ENCODE peak calls at places on chromosomes 6 and 20, in six cellular contexts. W, M, K, B, C and A are unnamed samples.

GRCh38 chr20:59818911-59819310 is 114.5 kb downstream of the SYCP2 start:
- DNase-seq in W (no peak), K (no peak), C (no peak), M (peak; percentile 46), B (no peak), A (peak; percentile 44)

GRCh38 chr6:142322504-142323198 is 20.8 kb downstream of the ADGRG6 start:
- DNase-seq in W (no peak), M (no peak), K (no peak), B (no peak), C (no peak), A (no peak)

GRCh38 chr6:43962458-43962857 is 164.8 kb downstream of the MRPL14 start:
- DNase-seq in M (no peak), B (no peak), C (no peak), W (no peak), K (no peak), A (peak; percentile 15)

GRCh38 chr20:7691647-7692046 is 248.6 kb downstream of the HAO1 start:
- DNase-seq in W (no peak), K (no peak), B (no peak), M (no peak), C (no peak), A (no peak)

GRCh38 chr6:122704086-122704485 is 75.4 kb upstream of the FABP7 start:
- DNase-seq in B (no peak), M (no peak), K (no peak), C (no peak), W (no peak), A (no peak)

GRCh38 chr6:53628354-53629119 is 37.0 kb downstream of the KLHL31 start:
- DNase-seq in C (no peak), K (no peak), W (no peak), B (no peak), M (no peak), A (no peak)

GRCh38 chr6:154931741-154932424 is 63.2 kb upstream of the TIAM2 start:
- DNase-seq in K (no peak), M (no peak), B (no peak), C (peak; percentile 71), W (no peak), A (no peak)

GRCh38 chr6:155455766-155456165 is at the start of gene NOX3:
- DNase-seq in M (no peak), B (no peak), C (peak; percentile 18), W (no peak), K (no peak), A (no peak)

GRCh38 chr6:134816780-134817179 is 133.1 kb downstream of the ALDH8A1 start:
- DNase-seq in B (no peak), W (no peak), C (no peak), K (no peak), M (no peak), A (no peak)

GRCh38 chr6:7535498-7535897 is 6.0 kb upstream of the DSP start:
- DNase-seq in K (no peak), M (no peak), C (no peak), B (no peak), W (no peak), A (no peak)

GRCh38 chr6:4564746-4565145 is 211.5 kb upstream of the CDYL start:
- DNase-seq in M (no peak), K (no peak), W (no peak), B (no peak), C (no peak), A (no peak)

GRCh38 chr6:15608406-15608805 is 54.4 kb downstream of the DTNBP1 start:
- DNase-seq in M (no peak), B (no peak), K (no peak), C (no peak), W (no peak), A (no peak)

GRCh38 chr6:5752282-5752681 is 254.4 kb downstream of the NRN1 start:
- DNase-seq in W (no peak), B (no peak), M (no peak), C (peak; percentile 76), K (no peak), A (no peak)

GRCh38 chr6:18115356-18115755 is 7.1 kb downstream of the NHLRC1 start:
- DNase-seq in W (peak; percentile 5), M (no peak), K (no peak), B (no peak), C (no peak), A (no peak)

GRCh38 chr20:52744441-52744840 is 227.7 kb upstream of the TSHZ2 start:
- DNase-seq in M (no peak), C (no peak), B (no peak), K (no peak), W (no peak), A (no peak)

GRCh38 chr20:1203630-1204029 is 376 bp downstream of the C20orf202 start:
- DNase-seq in K (no peak), W (no peak), M (no peak), B (no peak), C (no peak), A (no peak)

GRCh38 chr20:1204547-1204946 is 1.3 kb downstream of the C20orf202 start:
- DNase-seq in M (no peak), C (no peak), B (no peak), W (no peak), K (no peak), A (no peak)

GRCh38 chr20:1204061-1204460 is 807 bp downstream of the C20orf202 start:
- DNase-seq in M (no peak), K (no peak), W (no peak), B (no peak), C (no peak), A (peak; percentile 21)

GRCh38 chr20:1205802-1206201 is 2.5 kb downstream of the C20orf202 start:
- DNase-seq in K (no peak), C (no peak), B (no peak), W (no peak), M (no peak), A (no peak)

DNA sequence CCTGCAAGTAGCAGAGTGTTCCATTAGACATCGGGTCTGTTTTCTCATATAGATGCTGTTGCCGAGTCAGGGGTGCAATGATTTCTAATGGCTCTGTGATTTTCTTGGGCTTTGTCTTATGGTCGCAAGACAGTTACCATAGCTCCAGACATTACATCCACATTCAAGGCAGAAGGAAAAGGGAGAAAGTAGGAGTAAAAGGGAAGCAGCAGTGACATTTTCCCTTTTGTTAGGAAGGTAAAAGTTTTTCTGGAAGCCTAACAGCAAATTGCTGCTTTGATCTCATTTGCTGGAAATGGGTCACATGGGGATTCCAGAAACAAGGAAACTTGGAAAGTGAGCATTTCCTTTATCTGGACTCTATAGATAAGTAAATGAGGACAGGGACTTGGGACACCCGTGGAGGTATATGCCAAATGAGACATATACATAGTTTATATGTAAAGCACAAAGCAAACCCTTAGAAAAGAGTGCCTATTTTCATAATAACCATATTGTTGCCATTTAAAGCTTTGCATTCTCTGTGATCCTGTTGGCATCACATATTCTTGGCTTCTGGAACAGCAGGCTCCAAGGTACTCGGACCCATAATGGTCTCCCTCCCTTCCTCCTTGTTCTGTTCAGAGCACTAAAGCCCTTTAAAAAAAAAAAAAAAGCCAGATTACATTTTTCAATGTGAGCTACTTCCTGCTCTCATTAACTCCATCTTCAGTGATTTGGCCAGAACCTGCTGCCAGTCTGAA is at the start of gene C20orf202:
- DNase-seq in M (no peak), B (no peak), W (no peak), K (no peak), C (no peak), A (peak; percentile 11)
- H3K4me1 ChIP-seq in M (no peaks in the 10 kb centered on the region), B (no peaks in the 10 kb centered on the region), W (peaks cover 4% of the 10 kb centered on the region), K (peaks cover 8% of the 10 kb centered on the region), C (no peaks in the 10 kb centered on the region), A (peaks cover 18% of the 10 kb centered on the region)

GRCh38 chr20:32012159-32012682 is 2.0 kb downstream of the CCM2L start:
- DNase-seq in B (no peak), C (no peak), M (no peak), K (no peak), W (no peak), A (no peak)
- H3K27me3 ChIP-seq in B (peaks cover 4% of the 10 kb centered on the region), C (peaks cover 24% of the 10 kb centered on the region), M (peaks cover 20% of the 10 kb centered on the region), K (peaks cover 5% of the 10 kb centered on the region), W (peaks cover 2% of the 10 kb centered on the region), A (peaks cover 50% of the 10 kb centered on the region)

DNA sequence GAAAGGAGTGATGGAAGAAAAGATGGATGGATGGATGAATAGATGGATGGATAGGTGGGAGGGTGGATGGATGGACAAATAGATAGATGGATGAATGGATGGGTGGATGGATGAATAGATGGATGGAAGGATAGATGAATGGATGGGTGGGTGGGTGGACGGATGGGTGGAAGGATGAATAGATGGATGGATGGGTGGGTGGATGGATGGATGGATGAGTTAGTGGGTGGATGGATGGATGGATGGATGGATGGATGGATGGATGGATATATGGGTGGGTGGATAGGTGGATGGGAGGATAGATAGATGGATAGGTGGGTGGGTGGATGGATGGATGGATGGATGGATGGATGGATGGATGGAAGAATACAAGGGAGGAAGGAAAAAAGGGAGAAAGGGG is 82.2 kb downstream of the ATXN1 start:
- DNase-seq in K (no peak), C (no peak), M (no peak), B (no peak), W (no peak), A (no peak)
- H3K4me1 ChIP-seq in K (no peaks in the 10 kb centered on the region), C (peaks cover 12% of the 10 kb centered on the region), M (no peaks in the 10 kb centered on the region), B (peaks cover 35% of the 10 kb centered on the region), W (no peaks in the 10 kb centered on the region), A (peaks cover 53% of the 10 kb centered on the region)

GRCh38 chr20:63548542-63548941 is 993 bp upstream of the SRMS start:
- DNase-seq in B (no peak), M (no peak), C (no peak), K (no peak), W (no peak), A (no peak)
- H3K27me3 ChIP-seq in B (no peaks in the 10 kb centered on the region), M (peaks cover 25% of the 10 kb centered on the region), C (no peaks in the 10 kb centered on the region), K (no peaks in the 10 kb centered on the region), W (no peaks in the 10 kb centered on the region), A (peaks cover 41% of the 10 kb centered on the region)

GRCh38 chr6:42138190-42138589 is 4.2 kb downstream of the C6orf132 start:
- DNase-seq in B (no peak), W (no peak), K (no peak), M (no peak), C (no peak), A (no peak)

GRCh38 chr6:42135722-42136121 is 6.7 kb downstream of the C6orf132 start:
- DNase-seq in B (no peak), C (no peak), M (no peak), W (no peak), K (no peak), A (no peak)

GRCh38 chr6:42136508-42137191 is 5.8 kb downstream of the C6orf132 start:
- DNase-seq in K (peak; percentile 15), B (no peak), W (no peak), M (no peak), C (peak; percentile 90), A (no peak)

GRCh38 chr6:42138630-42139619 is 3.5 kb downstream of the C6orf132 start:
- DNase-seq in B (no peak), W (no peak), M (no peak), K (no peak), C (peak; percentile 81), A (no peak)

GRCh38 chr6:42137192-42137753 is 5.1 kb downstream of the C6orf132 start:
- DNase-seq in W (no peak), C (no peak), B (no peak), M (peak; percentile 79), K (no peak), A (no peak)
- H3K4me1 ChIP-seq in W (no peaks in the 10 kb centered on the region), C (peaks cover 52% of the 10 kb centered on the region), B (no peaks in the 10 kb centered on the region), M (no peaks in the 10 kb centered on the region), K (peaks cover 7% of the 10 kb centered on the region), A (peaks cover 62% of the 10 kb centered on the region)

GRCh38 chr20:62980380-62980960 is 26.3 kb downstream of the BHLHE23 start:
- DNase-seq in K (no peak), W (no peak), B (no peak), C (no peak), M (no peak), A (no peak)
- H3K27me3 ChIP-seq in K (peaks cover 16% of the 10 kb centered on the region), W (peaks cover 47% of the 10 kb centered on the region), B (peaks cover 26% of the 10 kb centered on the region), C (peaks cover 26% of the 10 kb centered on the region), M (peaks cover 99% of the 10 kb centered on the region), A (peaks cover 100% of the 10 kb centered on the region)